ENCODE peak calls at places on chromosomes 11 and 22, in six cellular contexts. R, A, L, J, Y and Q are unnamed samples. For H3K4me1, the result is how much of the 10 kb centered on the place peaks cover.

GRCh38 chr22:49962012-49962750 is 1.6 kb downstream of the PIM3 start:
- DNase-seq in L (peak), A (peak), Y (peak), R (peak), J (peak), Q (peak)

GRCh38 chr11:134866981-134867675 is 455.1 kb upstream of the B3GAT1 start:
- DNase-seq in Y (no peak), A (no peak), L (no peak), J (no peak), R (no peak), Q (no peak)

GRCh38 chr11:1749787-1750351 is 526 bp downstream of the IFITM10 start:
- DNase-seq in J (no peak), R (no peak), Y (no peak), L (peak), A (no peak), Q (no peak)

GRCh38 chr11:117146521-117146920 is 2.4 kb downstream of the PAFAH1B2 start:
- DNase-seq in A (no peak), Y (no peak), R (no peak), J (no peak), L (no peak), Q (no peak)

GRCh38 chr11:134537296-134537695 is 125.3 kb upstream of the B3GAT1 start:
- DNase-seq in L (no peak), Y (no peak), R (no peak), J (no peak), A (no peak), Q (no peak)

GRCh38 chr11:72627594-72628281 is 46.5 kb downstream of the PDE2A start:
- DNase-seq in R (no peak), A (no peak), J (no peak), L (no peak), Y (no peak), Q (no peak)

GRCh38 chr11:32905028-32905667 is 12.5 kb downstream of the QSER1 start:
- DNase-seq in Y (no peak), A (no peak), J (no peak), L (no peak), R (no peak), Q (no peak)

GRCh38 chr11:75140269-75141138 is 10.4 kb upstream of the SLCO2B1 start:
- DNase-seq in Y (peak), R (peak), J (no peak), A (peak), L (peak), Q (no peak)

GRCh38 chr11:106369224-106369623 is 291.8 kb downstream of the AASDHPPT start:
- DNase-seq in Y (no peak), L (no peak), R (no peak), A (no peak), J (no peak), Q (no peak)

GRCh38 chr11:128845334-128845780 is 21.7 kb downstream of the KCNJ1 start:
- DNase-seq in J (no peak), L (no peak), Y (no peak), A (no peak), R (no peak), Q (no peak)

GRCh38 chr11:128328955-128329551 is 258.3 kb downstream of the ETS1 start:
- DNase-seq in Y (no peak), R (no peak), J (no peak), L (peak), A (no peak), Q (no peak)

GRCh38 chr11:128207861-128208321 is 379.5 kb downstream of the ETS1 start:
- DNase-seq in R (no peak), Y (no peak), J (no peak), A (no peak), L (no peak), Q (no peak)

GRCh38 chr11:32420937-32421532 is 14.3 kb downstream of the WT1 start:
- DNase-seq in A (no peak), Y (no peak), L (no peak), J (no peak), R (no peak), Q (no peak)

GRCh38 chr11:59610289-59610688 is 5.3 kb downstream of the OSBP start:
- DNase-seq in A (no peak), Y (no peak), R (no peak), J (no peak), L (no peak), Q (no peak)

GRCh38 chr11:78802058-78802633 is 227.5 kb upstream of the NARS2 start:
- DNase-seq in J (no peak), A (peak), L (no peak), R (peak), Y (no peak), Q (no peak)

GRCh38 chr22:47092896-47093311 is 330.5 kb downstream of the TBC1D22A start:
- DNase-seq in R (no peak), A (no peak), J (no peak), L (no peak), Y (no peak), Q (no peak)

GRCh38 chr11:111696556-111696955 is 69.6 kb downstream of the PPP2R1B start:
- DNase-seq in A (no peak), L (no peak), J (no peak), Y (no peak), R (no peak), Q (no peak)

GRCh38 chr11:34354782-34355181 is 3.0 kb downstream of the ABTB2 start:
- DNase-seq in J (no peak), R (no peak), A (no peak), L (no peak), Y (no peak), Q (no peak)

GRCh38 chr11:74371269-74372039 is 26.8 kb downstream of the PGM2L1 start:
- DNase-seq in L (no peak), J (no peak), Y (no peak), A (no peak), R (no peak), Q (no peak)

GRCh38 chr22:43798492-43798891 is 13.6 kb downstream of the EFCAB6 start:
- DNase-seq in J (no peak), L (no peak), R (no peak), Y (no peak), A (no peak), Q (no peak)

GRCh38 chr11:123384116-123384515 is 46.0 kb upstream of the GRAMD1B start:
- DNase-seq in L (no peak), Y (no peak), R (no peak), A (no peak), J (no peak), Q (no peak)

GRCh38 chr22:30832407-30832987 is 136.1 kb downstream of the MORC2 start:
- DNase-seq in Y (no peak), L (no peak), J (no peak), R (no peak), A (no peak), Q (no peak)

GRCh38 chr22:27668828-27669797 is 132.4 kb downstream of the MN1 start:
- DNase-seq in L (no peak), R (no peak), Y (no peak), J (peak), A (no peak), Q (no peak)

GRCh38 chr11:94934836-94935235 is 38.5 kb downstream of the CWC15 start:
- DNase-seq in R (no peak), L (no peak), A (no peak), Y (no peak), J (no peak), Q (no peak)

GRCh38 chr11:111845256-111846028 is 25.9 kb downstream of the ALG9 start:
- DNase-seq in Y (no peak), A (no peak), L (no peak), J (no peak), R (no peak), Q (no peak)

GRCh38 chr22:26707090-26707489 is 49.7 kb downstream of the MIAT start:
- DNase-seq in A (no peak), L (no peak), R (no peak), J (no peak), Y (no peak), Q (no peak)

GRCh38 chr11:13538044-13538443 is 42.2 kb upstream of the PTH start:
- DNase-seq in L (no peak), A (no peak), J (no peak), R (no peak), Y (no peak), Q (no peak)

GRCh38 chr11:109123811-109124787 is 297.9 kb upstream of the C11orf87 start:
- DNase-seq in L (no peak), A (no peak), R (no peak), J (no peak), Y (no peak), Q (no peak)

GRCh38 chr11:126387856-126388255 is 32.4 kb downstream of the ST3GAL4 start:
- DNase-seq in J (no peak), R (no peak), L (no peak), A (no peak), Y (no peak), Q (no peak)
- H3K4me1 ChIP-seq in J (under half), R (under half), L (under half), A (under half), Y (half or more), Q (under half)

GRCh38 chr11:27437824-27438594 is 34.6 kb downstream of the LGR4 start:
- DNase-seq in L (no peak), J (no peak), A (no peak), R (no peak), Y (no peak), Q (no peak)
- H3K4me1 ChIP-seq in L (under half), J (under half), A (under half), R (under half), Y (under half), Q (under half)

GRCh38 chr11:64317325-64317960 is at the start of gene TRMT112:
- DNase-seq in R (peak), A (peak), L (peak), J (peak), Y (peak), Q (peak)

GRCh38 chr11:64312947-64313346 is 4.4 kb downstream of the TRMT112 start:
- DNase-seq in R (no peak), L (no peak), A (no peak), Y (no peak), J (no peak), Q (no peak)

GRCh38 chr11:64314805-64315561 is 2.4 kb downstream of the TRMT112 start:
- DNase-seq in J (no peak), Y (no peak), L (no peak), R (no peak), A (no peak), Q (no peak)

GRCh38 chr11:64314146-64314804 is 3.1 kb downstream of the TRMT112 start:
- DNase-seq in J (no peak), L (no peak), A (no peak), R (no peak), Y (no peak), Q (no peak)

DNA sequence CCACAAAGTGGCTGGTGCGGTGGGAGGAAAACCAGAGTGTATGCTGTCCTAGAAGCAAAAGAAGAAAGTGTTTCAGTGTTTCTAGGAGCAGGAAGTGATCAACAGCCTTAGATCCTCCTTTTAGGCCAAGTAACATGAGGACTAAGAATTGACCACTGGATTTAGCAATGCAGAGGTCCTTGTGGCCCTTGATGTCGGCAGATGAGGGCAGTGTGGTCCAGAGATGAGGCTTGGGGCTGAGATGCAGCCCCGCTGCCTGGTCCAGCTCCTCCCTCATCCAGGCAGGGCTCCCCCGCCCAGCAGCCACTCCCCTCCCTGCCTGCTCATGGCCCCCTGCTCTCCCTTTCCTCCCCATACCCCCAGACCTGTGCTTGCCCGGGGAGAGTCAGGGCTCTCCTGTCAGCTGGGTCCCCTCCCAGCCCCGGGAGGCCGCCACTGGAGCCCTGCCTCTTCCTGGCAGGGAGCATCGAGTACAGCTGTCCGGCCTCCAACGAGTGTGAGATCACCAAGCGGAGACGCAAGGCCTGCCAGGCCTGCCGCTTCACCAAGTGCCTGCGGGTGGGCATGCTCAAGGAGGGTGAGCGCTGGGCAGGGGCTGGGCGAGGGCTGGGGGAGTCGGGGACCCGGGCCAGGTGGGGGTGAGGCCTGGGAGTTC is 3.7 kb downstream of the TRMT112 start:
- DNase-seq in R (no peak), L (no peak), A (no peak), J (peak), Y (no peak), Q (no peak)
- H3K4me1 ChIP-seq in R (under half), L (under half), A (under half), J (under half), Y (under half), Q (under half)

GRCh38 chr11:46346886-46347636 is at the start of gene DGKZ:
- DNase-seq in Y (peak), A (peak), L (peak), R (peak), J (peak), Q (peak)

GRCh38 chr11:46348986-46349401 is 1.7 kb downstream of the DGKZ start:
- DNase-seq in J (no peak), L (no peak), R (no peak), A (no peak), Y (no peak), Q (no peak)

GRCh38 chr11:46347637-46348311 is 511 bp downstream of the DGKZ start:
- DNase-seq in Y (no peak), J (no peak), R (no peak), A (no peak), L (peak), Q (no peak)

GRCh38 chr11:46350695-46351094 is 3.4 kb downstream of the DGKZ start:
- DNase-seq in J (no peak), R (no peak), L (no peak), Y (no peak), A (no peak), Q (no peak)

GRCh38 chr11:46348566-46348981 is 1.3 kb downstream of the DGKZ start:
- DNase-seq in Y (no peak), A (no peak), J (no peak), R (no peak), L (no peak), Q (no peak)
- H3K4me1 ChIP-seq in Y (half or more), A (under half), J (under half), R (half or more), L (under half), Q (under half)

DNA sequence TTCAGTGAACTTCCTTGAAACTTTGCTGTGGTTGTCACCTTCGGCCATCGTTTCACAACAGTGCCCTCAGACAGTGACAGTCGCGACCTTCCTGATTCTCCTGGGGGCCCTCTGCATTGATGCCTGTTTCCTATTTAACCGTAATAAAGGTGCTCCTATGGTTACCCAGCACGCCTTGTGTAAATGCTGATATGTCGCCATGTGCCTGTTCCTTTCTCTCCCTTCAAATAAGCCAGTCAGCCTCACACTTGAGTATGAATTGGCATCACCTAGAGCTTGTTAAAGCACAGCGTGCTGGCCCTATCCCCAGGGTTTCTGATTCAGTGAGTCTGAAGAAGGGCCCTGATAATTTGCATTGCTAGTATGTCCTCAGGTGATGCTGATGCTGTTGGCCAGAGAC is 104.8 kb downstream of the MICAL2 start:
- DNase-seq in A (no peak), L (no peak), J (no peak), R (no peak), Y (no peak), Q (no peak)
- H3K4me1 ChIP-seq in A (under half), L (under half), J (under half), R (under half), Y (under half), Q (under half)

DNA sequence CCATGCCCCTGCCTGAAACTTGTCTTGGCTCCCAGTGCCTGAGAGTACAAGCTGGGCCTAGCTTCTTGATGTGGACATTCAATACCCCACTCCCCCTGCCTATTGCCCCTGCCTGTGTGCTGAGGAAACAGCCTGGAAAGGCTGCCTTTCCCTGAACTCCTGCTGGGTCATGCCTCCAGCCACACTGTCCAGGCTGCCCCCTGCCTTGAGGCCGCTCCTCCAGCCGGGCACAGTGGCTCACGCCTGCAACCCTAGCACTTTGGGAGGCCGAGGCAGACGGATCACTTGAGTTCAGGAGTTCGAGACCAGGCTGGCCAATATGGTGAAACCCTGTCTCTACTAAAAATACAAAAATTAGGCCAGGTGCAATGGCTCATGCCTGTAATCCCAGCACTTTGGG is 10.1 kb downstream of the CCS start:
- DNase-seq in J (no peak), L (no peak), Y (no peak), R (no peak), A (no peak), Q (no peak)
- H3K4me1 ChIP-seq in J (under half), L (under half), Y (under half), R (under half), A (under half), Q (under half)